ENCODE peak calls at places on chromosomes 13 and 19, in seven cellular contexts. W is lower lobe of right lung, P is heart left ventricle, I is fibroblast of the aortic adventitia, K is testis, U is PC-9, H is thyroid gland. S is an unnamed sample.

GRCh38 chr13:26473571-26474230 is 83.8 kb upstream of the WASF3 start:
- DNase-seq in W (no peak), P (no peak), I (peak), K (no peak), U (no peak), H (peak), S (no peak)

GRCh38 chr13:94557836-94558235 is 38.1 kb downstream of the TGDS start:
- DNase-seq in W (no peak), P (no peak), I (no peak), K (no peak), U (no peak), H (no peak), S (no peak)

GRCh38 chr19:58395220-58395978 is at the start of gene RNF225:
- DNase-seq in W (no peak), P (no peak), I (no peak), K (no peak), U (peak), H (peak), S (no peak)

GRCh38 chr13:106535552-106536243 is at the start of gene EFNB2:
- DNase-seq in W (peak), P (peak), I (peak), K (peak), U (peak), H (peak), S (peak)

GRCh38 chr19:45667620-45668341 is at the start of gene GIPR:
- DNase-seq in W (peak), P (peak), I (no peak), K (no peak), U (peak), H (no peak), S (no peak)

GRCh38 chr19:12513531-12514061 is 29.0 kb upstream of the ZNF709 start:
- DNase-seq in W (peak), P (peak), I (no peak), K (peak), U (no peak), H (peak), S (no peak)

GRCh38 chr13:106917673-106918652 is 350.0 kb upstream of the ARGLU1 start:
- DNase-seq in W (peak), P (peak), I (peak), K (peak), U (peak), H (peak), S (peak)

GRCh38 chr13:45705936-45706335 is 3.8 kb downstream of the CBY2 start:
- DNase-seq in W (no peak), P (no peak), I (no peak), K (no peak), U (no peak), H (no peak), S (no peak)

GRCh38 chr13:23558675-23559536 is 11.3 kb upstream of the TNFRSF19 start:
- DNase-seq in W (peak), P (peak), I (peak), K (peak), U (peak), H (peak), S (peak)

GRCh38 chr19:38759590-38760003 is 13.7 kb downstream of the LGALS7 start:
- DNase-seq in W (no peak), P (no peak), I (no peak), K (peak), U (no peak), H (peak), S (no peak)

GRCh38 chr13:78602561-78603239 is 652 bp downstream of the POU4F1 start:
- DNase-seq in W (no peak), P (no peak), I (no peak), K (peak), U (no peak), H (no peak), S (no peak)

GRCh38 chr19:30313353-30313750 is 58.8 kb upstream of the ZNF536 start:
- DNase-seq in W (no peak), P (no peak), I (no peak), K (no peak), U (no peak), H (no peak), S (no peak)

GRCh38 chr13:70964124-70964523 is 855.9 kb upstream of the KLHL1 start:
- DNase-seq in W (no peak), P (no peak), I (no peak), K (no peak), U (no peak), H (no peak), S (no peak)

GRCh38 chr19:31290926-31291590 is 58.2 kb downstream of the TSHZ3 start:
- DNase-seq in W (no peak), P (no peak), I (no peak), K (no peak), U (no peak), H (no peak), S (peak)

GRCh38 chr13:30908416-30908980 is 2.4 kb downstream of the MEDAG start:
- DNase-seq in W (no peak), P (peak), I (peak), K (peak), U (no peak), H (peak), S (no peak)

GRCh38 chr13:60654405-60654804 is 257.4 kb downstream of the TDRD3 start:
- DNase-seq in W (no peak), P (peak), I (peak), K (peak), U (no peak), H (peak), S (peak)

GRCh38 chr19:55206664-55207500 is 2.4 kb downstream of the PTPRH start:
- DNase-seq in W (peak), P (peak), I (peak), K (peak), U (peak), H (peak), S (peak)

GRCh38 chr19:2291185-2291751 is 9.3 kb upstream of the PEAK3 start:
- DNase-seq in W (no peak), P (no peak), I (no peak), K (peak), U (no peak), H (no peak), S (no peak)
- TF ChIP-seq CTCF in W (no peak), P (no peak), I (no peak), K (no peak), U (no peak), H (no peak), S (no peak)

DNA sequence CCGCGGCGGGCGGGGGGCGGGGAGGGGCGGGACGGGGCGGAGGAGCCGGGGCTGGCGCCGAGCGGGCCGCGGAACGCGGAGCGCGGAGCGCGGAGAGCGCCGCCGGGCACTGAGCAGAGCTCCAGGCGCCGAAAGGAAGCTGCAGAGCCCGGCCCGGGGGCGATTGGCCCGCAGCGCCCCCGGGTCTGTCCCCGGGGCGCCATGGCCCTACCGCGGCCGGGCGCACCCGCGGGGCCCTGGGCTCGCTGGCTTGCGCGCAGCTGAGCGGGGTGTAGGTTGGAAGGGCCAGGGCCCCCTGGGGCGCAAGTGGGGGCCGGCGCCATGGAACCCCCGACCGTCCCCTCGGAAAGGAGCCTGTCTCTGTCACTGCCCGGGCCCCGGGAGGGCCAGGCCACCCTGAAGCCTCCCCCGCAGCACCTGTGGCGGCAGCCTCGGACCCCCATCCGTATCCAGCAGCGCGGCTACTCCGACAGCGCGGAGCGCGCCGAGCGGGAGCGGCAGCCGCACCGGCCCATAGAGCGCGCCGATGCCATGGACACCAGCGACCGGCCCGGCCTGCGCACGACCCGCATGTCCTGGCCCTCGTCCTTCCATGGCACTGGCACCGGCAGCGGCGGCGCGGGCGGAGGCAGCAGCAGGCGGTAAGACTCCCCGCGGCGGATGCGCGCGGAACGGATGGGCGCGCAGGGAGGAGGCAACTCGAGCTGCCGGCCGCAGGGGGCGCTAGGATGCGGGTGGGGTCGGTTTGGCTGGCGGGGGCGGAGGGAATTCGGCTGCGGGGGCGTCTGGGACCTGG is at the start of gene PDE4A:
- DNase-seq in W (no peak), P (no peak), I (no peak), K (no peak), U (no peak), H (no peak), S (no peak)
- H3K4me3 ChIP-seq in W (peak), P (peak), I (peak), K (peak), U (peak), H (no peak), S (peak)

DNA sequence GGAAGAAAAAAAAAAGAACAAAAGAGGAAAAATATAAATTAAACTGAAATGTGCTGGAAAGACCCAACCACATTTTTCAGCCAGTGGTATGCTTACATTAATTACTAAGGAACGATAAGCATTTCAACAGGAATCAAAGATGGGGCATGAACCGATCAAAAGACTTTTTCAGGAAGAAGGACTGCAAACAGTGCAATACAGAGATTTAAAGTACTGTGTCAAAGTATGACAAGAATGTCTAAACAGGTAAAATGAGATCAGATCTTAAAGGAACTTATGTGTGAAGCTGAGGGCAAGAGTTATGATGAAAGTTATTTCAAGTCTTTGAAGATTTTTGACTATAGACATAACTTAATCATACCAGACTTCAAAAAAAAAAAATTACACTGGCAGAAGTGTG is 1761.8 kb downstream of the SLITRK5 start:
- DNase-seq in W (no peak), P (no peak), I (no peak), K (no peak), U (no peak), H (no peak), S (peak)
- TF ChIP-seq CTCF in W (no peak), P (no peak), I (no peak), K (no peak), U (no peak), H (no peak), S (no peak)

DNA sequence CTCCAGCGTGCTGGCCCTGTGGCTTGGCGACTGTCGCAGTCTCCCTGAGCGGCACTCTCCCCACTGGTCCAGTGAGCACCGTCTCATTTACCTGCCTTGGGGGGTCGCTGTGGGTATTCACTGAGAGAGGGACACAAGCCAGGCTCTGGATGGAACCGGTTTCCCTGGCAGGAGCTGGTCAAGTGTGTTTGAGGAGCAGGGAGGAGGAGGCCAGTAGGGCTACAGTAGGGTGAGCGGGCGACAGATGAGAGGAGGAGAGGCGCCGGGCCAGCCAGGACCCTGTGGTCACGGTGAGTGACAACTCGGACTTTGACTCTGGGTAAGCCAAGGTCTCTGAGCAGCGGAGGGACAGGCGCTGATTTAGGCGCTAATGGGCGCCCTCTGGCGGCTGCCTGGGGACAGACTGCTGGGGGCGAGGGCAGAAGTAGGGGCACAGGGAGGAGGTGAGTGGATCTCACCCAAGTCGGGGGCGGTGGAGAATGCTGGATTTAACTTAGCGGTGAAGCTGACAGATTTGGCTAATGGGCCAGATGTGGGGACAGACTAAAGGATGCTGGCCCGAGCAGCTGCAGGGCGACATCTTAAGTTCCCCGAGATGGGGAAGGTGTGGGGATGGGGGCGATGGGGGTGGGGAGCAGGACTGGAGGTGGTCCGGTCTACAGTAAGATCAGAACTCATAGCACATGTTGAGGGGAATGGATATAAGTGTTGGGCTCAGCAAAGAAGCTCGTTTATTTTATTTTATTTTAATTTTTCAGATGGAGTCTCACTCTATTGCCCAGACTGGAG is 4.7 kb upstream of the PRMT1 start:
- DNase-seq in W (peak), P (peak), I (peak), K (peak), U (no peak), H (peak), S (peak)
- H3K4me3 ChIP-seq in W (no peak), P (no peak), I (peak), K (no peak), U (no peak), H (no peak), S (no peak)

S was measured in astrocyte of the spinal cord.